ENCODE peak calls at places on chromosome 21, in nine cellular contexts. One of them, this sample, is unnamed.
A peak's percentile ranks its signal among the peaks of the same experiment; 100 is the strongest.

GRCh38 chr21:38796426-38796825 is 9.3 kb upstream of the ETS2 start:
- DNase-seq in AG04450: no peak
- DNase-seq in HFFc6: no peak
- DNase-seq in cardiac fibroblast: peak; percentile 68
- DNase-seq in D721Med: no peak
- DNase-seq in thoracic aorta: no peak
- DNase-seq in mammary epithelial cell: no peak
- DNase-seq in endothelial cell: no peak
- DNase-seq in dorsolateral prefrontal cortex: no peak
- DNase-seq in this sample: no peak

GRCh38 chr21:32190491-32191144 is 88.2 kb downstream of the MIS18A start:
- DNase-seq in AG04450: no peak
- DNase-seq in dorsolateral prefrontal cortex: peak; percentile 10
- DNase-seq in HFFc6: no peak
- DNase-seq in D721Med: no peak
- DNase-seq in cardiac fibroblast: no peak
- DNase-seq in endothelial cell: no peak
- DNase-seq in thoracic aorta: no peak
- DNase-seq in mammary epithelial cell: no peak
- DNase-seq in this sample: no peak

GRCh38 chr21:28263974-28264373 is 728.7 kb downstream of the LTN1 start:
- DNase-seq in cardiac fibroblast: no peak
- DNase-seq in mammary epithelial cell: no peak
- DNase-seq in endothelial cell: no peak
- DNase-seq in D721Med: no peak
- DNase-seq in HFFc6: no peak
- DNase-seq in dorsolateral prefrontal cortex: no peak
- DNase-seq in thoracic aorta: no peak
- DNase-seq in AG04450: no peak
- DNase-seq in this sample: no peak

GRCh38 chr21:29018540-29018939 is 609 bp downstream of the RWDD2B start:
- DNase-seq in endothelial cell: no peak
- DNase-seq in HFFc6: no peak
- DNase-seq in AG04450: no peak
- DNase-seq in dorsolateral prefrontal cortex: no peak
- DNase-seq in D721Med: no peak
- DNase-seq in thoracic aorta: no peak
- DNase-seq in cardiac fibroblast: peak; percentile 39
- DNase-seq in mammary epithelial cell: no peak
- DNase-seq in this sample: no peak

GRCh38 chr21:45019076-45019886 is 55.1 kb upstream of the ADARB1 start:
- DNase-seq in thoracic aorta: no peak
- DNase-seq in endothelial cell: no peak
- DNase-seq in AG04450: no peak
- DNase-seq in cardiac fibroblast: no peak
- DNase-seq in D721Med: no peak
- DNase-seq in HFFc6: no peak
- DNase-seq in dorsolateral prefrontal cortex: no peak
- DNase-seq in mammary epithelial cell: no peak
- DNase-seq in this sample: no peak

GRCh38 chr21:42401164-42401563 is 2.5 kb upstream of the UBASH3A start:
- DNase-seq in HFFc6: no peak
- DNase-seq in mammary epithelial cell: no peak
- DNase-seq in thoracic aorta: no peak
- DNase-seq in cardiac fibroblast: peak; percentile 34
- DNase-seq in dorsolateral prefrontal cortex: no peak
- DNase-seq in D721Med: no peak
- DNase-seq in endothelial cell: no peak
- DNase-seq in AG04450: no peak
- DNase-seq in this sample: no peak

GRCh38 chr21:40404319-40404906 is 442.5 kb downstream of the DSCAM start:
- DNase-seq in mammary epithelial cell: no peak
- DNase-seq in HFFc6: peak; percentile 61
- DNase-seq in AG04450: no peak
- DNase-seq in endothelial cell: no peak
- DNase-seq in cardiac fibroblast: no peak
- DNase-seq in thoracic aorta: no peak
- DNase-seq in D721Med: no peak
- DNase-seq in dorsolateral prefrontal cortex: no peak
- DNase-seq in this sample: no peak

GRCh38 chr21:41487082-41487481 is 20.9 kb downstream of the TMPRSS2 start:
- DNase-seq in endothelial cell: no peak
- DNase-seq in mammary epithelial cell: no peak
- DNase-seq in AG04450: no peak
- DNase-seq in D721Med: no peak
- DNase-seq in HFFc6: no peak
- DNase-seq in thoracic aorta: no peak
- DNase-seq in cardiac fibroblast: no peak
- DNase-seq in dorsolateral prefrontal cortex: no peak
- DNase-seq in this sample: no peak

GRCh38 chr21:38240121-38240520 is 16.7 kb upstream of the KCNJ15 start:
- DNase-seq in HFFc6: no peak
- DNase-seq in dorsolateral prefrontal cortex: no peak
- DNase-seq in mammary epithelial cell: no peak
- DNase-seq in endothelial cell: no peak
- DNase-seq in thoracic aorta: no peak
- DNase-seq in cardiac fibroblast: no peak
- DNase-seq in AG04450: no peak
- DNase-seq in D721Med: no peak
- DNase-seq in this sample: no peak

GRCh38 chr21:38258803-38259485 is 2.2 kb downstream of the KCNJ15 start:
- DNase-seq in HFFc6: peak; percentile 80
- DNase-seq in endothelial cell: no peak
- DNase-seq in cardiac fibroblast: peak; percentile 95
- DNase-seq in dorsolateral prefrontal cortex: no peak
- DNase-seq in D721Med: no peak
- DNase-seq in AG04450: peak; percentile 81
- DNase-seq in mammary epithelial cell: no peak
- DNase-seq in thoracic aorta: no peak
- DNase-seq in this sample: peak; percentile 54

GRCh38 chr21:33360281-33360680 is 35.5 kb downstream of the IFNAR1 start:
- DNase-seq in mammary epithelial cell: no peak
- DNase-seq in cardiac fibroblast: peak; percentile 78
- DNase-seq in D721Med: no peak
- DNase-seq in HFFc6: no peak
- DNase-seq in dorsolateral prefrontal cortex: no peak
- DNase-seq in endothelial cell: no peak
- DNase-seq in AG04450: no peak
- DNase-seq in thoracic aorta: no peak
- DNase-seq in this sample: no peak

GRCh38 chr21:31503467-31503866 is 156.0 kb upstream of the SOD1 start:
- DNase-seq in HFFc6: no peak
- DNase-seq in cardiac fibroblast: no peak
- DNase-seq in endothelial cell: no peak
- DNase-seq in thoracic aorta: no peak
- DNase-seq in AG04450: no peak
- DNase-seq in D721Med: no peak
- DNase-seq in dorsolateral prefrontal cortex: no peak
- DNase-seq in mammary epithelial cell: no peak
- DNase-seq in this sample: no peak

GRCh38 chr21:46182548-46183336 is 1.5 kb downstream of the SPATC1L start:
- DNase-seq in dorsolateral prefrontal cortex: no peak
- DNase-seq in thoracic aorta: no peak
- DNase-seq in AG04450: no peak
- DNase-seq in cardiac fibroblast: no peak
- DNase-seq in HFFc6: no peak
- DNase-seq in mammary epithelial cell: no peak
- DNase-seq in D721Med: no peak
- DNase-seq in endothelial cell: no peak
- DNase-seq in this sample: no peak
- TF ChIP-seq CTCF in dorsolateral prefrontal cortex: no peak
- TF ChIP-seq CTCF in thoracic aorta: no peak
- TF ChIP-seq CTCF in AG04450: no peak
- TF ChIP-seq CTCF in cardiac fibroblast: no peak
- TF ChIP-seq CTCF in HFFc6: no peak
- TF ChIP-seq CTCF in mammary epithelial cell: no peak
- TF ChIP-seq CTCF in D721Med: no peak
- TF ChIP-seq CTCF in endothelial cell: no peak
- TF ChIP-seq CTCF in this sample: no peak

DNA sequence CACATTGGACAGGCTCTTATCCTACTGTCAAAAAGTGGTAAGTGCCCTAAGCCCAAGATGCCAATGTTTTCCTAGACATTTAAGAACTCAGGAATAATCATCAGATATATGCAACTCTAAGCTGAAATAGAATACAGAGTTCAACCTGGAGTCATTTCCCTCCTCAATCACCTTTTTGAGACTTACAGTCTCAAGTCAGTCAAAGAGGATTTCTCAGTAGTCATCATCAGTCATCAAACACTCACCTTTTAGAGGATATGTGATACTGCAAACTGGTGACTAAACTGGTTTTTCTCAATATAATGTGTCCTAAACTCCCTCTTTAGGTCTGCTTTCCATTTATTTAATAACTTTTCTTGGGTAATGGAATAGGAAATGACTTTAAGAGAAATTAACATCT is 145.3 kb upstream of the ADAMTS5 start:
- DNase-seq in endothelial cell: no peak
- DNase-seq in AG04450: no peak
- DNase-seq in thoracic aorta: no peak
- DNase-seq in cardiac fibroblast: no peak
- DNase-seq in dorsolateral prefrontal cortex: no peak
- DNase-seq in D721Med: no peak
- DNase-seq in HFFc6: no peak
- DNase-seq in mammary epithelial cell: peak; percentile 76
- DNase-seq in this sample: no peak
- TF ChIP-seq CTCF in endothelial cell: no peak
- TF ChIP-seq CTCF in AG04450: no peak
- TF ChIP-seq CTCF in thoracic aorta: no peak
- TF ChIP-seq CTCF in cardiac fibroblast: no peak
- TF ChIP-seq CTCF in dorsolateral prefrontal cortex: no peak
- TF ChIP-seq CTCF in D721Med: no peak
- TF ChIP-seq CTCF in HFFc6: no peak
- TF ChIP-seq CTCF in mammary epithelial cell: no peak
- TF ChIP-seq CTCF in this sample: no peak

GRCh38 chr21:17726047-17726446 is 93.1 kb downstream of the C21orf91 start:
- DNase-seq in HFFc6: peak; percentile 24
- DNase-seq in mammary epithelial cell: no peak
- DNase-seq in D721Med: no peak
- DNase-seq in AG04450: no peak
- DNase-seq in endothelial cell: no peak
- DNase-seq in thoracic aorta: no peak
- DNase-seq in dorsolateral prefrontal cortex: no peak
- DNase-seq in cardiac fibroblast: peak; percentile 5
- DNase-seq in this sample: no peak
- TF ChIP-seq CTCF in HFFc6: peak; percentile 45
- TF ChIP-seq CTCF in mammary epithelial cell: peak; percentile 36
- TF ChIP-seq CTCF in D721Med: peak; percentile 11
- TF ChIP-seq CTCF in AG04450: peak; percentile 21
- TF ChIP-seq CTCF in endothelial cell: no peak
- TF ChIP-seq CTCF in thoracic aorta: no peak
- TF ChIP-seq CTCF in dorsolateral prefrontal cortex: no peak
- TF ChIP-seq CTCF in cardiac fibroblast: peak; percentile 6
- TF ChIP-seq CTCF in this sample: no peak

DNA sequence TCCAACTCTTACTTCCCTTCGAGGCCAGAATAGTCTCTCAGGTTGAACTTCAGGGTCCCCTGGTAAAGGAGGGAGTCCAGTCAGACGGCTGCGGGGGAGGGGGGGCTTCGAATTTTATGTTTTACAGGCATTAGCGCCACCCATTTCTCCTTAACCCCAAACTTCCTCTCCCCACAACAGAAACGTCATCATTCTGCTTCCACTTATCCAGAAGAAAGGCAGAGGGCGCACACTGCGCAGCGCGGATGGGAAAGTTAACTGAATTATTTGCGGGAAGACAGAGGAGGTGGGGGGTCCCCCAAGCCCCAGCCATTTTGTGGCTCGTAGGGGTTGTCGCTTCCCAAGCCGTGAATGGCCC is 529 bp upstream of the PRMT2 start:
- DNase-seq in mammary epithelial cell: peak; percentile 60
- DNase-seq in cardiac fibroblast: peak; percentile 89
- DNase-seq in dorsolateral prefrontal cortex: no peak
- DNase-seq in thoracic aorta: peak; percentile 55
- DNase-seq in HFFc6: peak; percentile 83
- DNase-seq in D721Med: no peak
- DNase-seq in AG04450: peak; percentile 70
- DNase-seq in endothelial cell: no peak
- DNase-seq in this sample: peak; percentile 44
- TF ChIP-seq CTCF in mammary epithelial cell: no peak
- TF ChIP-seq CTCF in cardiac fibroblast: no peak
- TF ChIP-seq CTCF in dorsolateral prefrontal cortex: peak; percentile 49
- TF ChIP-seq CTCF in thoracic aorta: no peak
- TF ChIP-seq CTCF in HFFc6: peak; percentile 56
- TF ChIP-seq CTCF in D721Med: peak; percentile 24
- TF ChIP-seq CTCF in AG04450: peak; percentile 22
- TF ChIP-seq CTCF in endothelial cell: peak; percentile 18
- TF ChIP-seq CTCF in this sample: peak; percentile 48

DNA sequence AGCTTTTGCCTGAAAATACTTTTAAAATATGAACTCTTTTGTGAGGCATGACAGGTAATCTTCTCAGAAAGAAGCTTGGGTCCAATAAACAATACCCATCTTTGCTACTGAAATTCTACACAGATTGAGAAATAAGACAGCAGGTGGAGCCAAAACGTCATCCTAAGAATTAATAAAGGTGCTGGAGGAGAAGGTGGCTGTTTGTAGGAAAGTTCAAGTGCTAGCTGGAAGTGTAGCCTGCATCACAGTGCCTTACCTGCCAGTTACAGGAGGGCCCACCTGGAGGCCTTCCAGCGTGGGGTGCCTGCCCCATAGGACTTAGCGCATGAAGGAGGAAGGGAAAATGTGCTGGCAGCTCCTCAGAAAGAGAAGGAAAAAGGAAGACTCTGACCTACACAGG is 93.7 kb downstream of the TTC3 start:
- DNase-seq in AG04450: no peak
- DNase-seq in thoracic aorta: no peak
- DNase-seq in HFFc6: no peak
- DNase-seq in dorsolateral prefrontal cortex: no peak
- DNase-seq in D721Med: no peak
- DNase-seq in endothelial cell: no peak
- DNase-seq in cardiac fibroblast: no peak
- DNase-seq in mammary epithelial cell: peak; percentile 21
- DNase-seq in this sample: no peak
- TF ChIP-seq CTCF in AG04450: no peak
- TF ChIP-seq CTCF in thoracic aorta: no peak
- TF ChIP-seq CTCF in HFFc6: peak; percentile 44
- TF ChIP-seq CTCF in dorsolateral prefrontal cortex: no peak
- TF ChIP-seq CTCF in D721Med: peak; percentile 26
- TF ChIP-seq CTCF in endothelial cell: no peak
- TF ChIP-seq CTCF in cardiac fibroblast: no peak
- TF ChIP-seq CTCF in mammary epithelial cell: peak; percentile 15
- TF ChIP-seq CTCF in this sample: no peak